ENCODE peak calls at places on chromosomes 5 and 9, in five cellular contexts. One of them, this sample, is unnamed.

GRCh38 chr5:19950897-19951296 is 37.1 kb downstream of the CDH18 start:
- DNase-seq in substantia nigra: no peak
- DNase-seq in amygdala: no peak
- DNase-seq in effector memory CD4-positive, alpha-beta T cell: no peak
- DNase-seq in stromal cell of bone marrow: no peak
- DNase-seq in this sample: no peak

GRCh38 chr9:73079326-73079725 is 72.3 kb upstream of the ANXA1 start:
- DNase-seq in substantia nigra: no peak
- DNase-seq in amygdala: no peak
- DNase-seq in effector memory CD4-positive, alpha-beta T cell: no peak
- DNase-seq in stromal cell of bone marrow: no peak
- DNase-seq in this sample: no peak

GRCh38 chr5:179222246-179223017 is 122.8 kb downstream of the ADAMTS2 start:
- DNase-seq in substantia nigra: no peak
- DNase-seq in amygdala: no peak
- DNase-seq in effector memory CD4-positive, alpha-beta T cell: no peak
- DNase-seq in stromal cell of bone marrow: no peak
- DNase-seq in this sample: no peak

GRCh38 chr9:130661461-130662098 is 2.8 kb upstream of the PRDM12 start:
- DNase-seq in substantia nigra: no peak
- DNase-seq in amygdala: no peak
- DNase-seq in effector memory CD4-positive, alpha-beta T cell: no peak
- DNase-seq in stromal cell of bone marrow: no peak
- DNase-seq in this sample: no peak

GRCh38 chr5:67941750-67942450 is 273.7 kb upstream of the PIK3R1 start:
- DNase-seq in substantia nigra: no peak
- DNase-seq in amygdala: no peak
- DNase-seq in effector memory CD4-positive, alpha-beta T cell: no peak
- DNase-seq in stromal cell of bone marrow: peak
- DNase-seq in this sample: no peak

GRCh38 chr5:139774980-139775654 is 20.5 kb upstream of the PSD2 start:
- DNase-seq in substantia nigra: peak
- DNase-seq in amygdala: peak
- DNase-seq in effector memory CD4-positive, alpha-beta T cell: peak
- DNase-seq in stromal cell of bone marrow: peak
- DNase-seq in this sample: peak

GRCh38 chr9:89138463-89139390 is 39.9 kb downstream of the SHC3 start:
- DNase-seq in substantia nigra: no peak
- DNase-seq in amygdala: no peak
- DNase-seq in effector memory CD4-positive, alpha-beta T cell: no peak
- DNase-seq in stromal cell of bone marrow: no peak
- DNase-seq in this sample: no peak

GRCh38 chr9:130149654-130150286 is 22.4 kb upstream of the NCS1 start:
- DNase-seq in substantia nigra: no peak
- DNase-seq in amygdala: no peak
- DNase-seq in effector memory CD4-positive, alpha-beta T cell: no peak
- DNase-seq in stromal cell of bone marrow: no peak
- DNase-seq in this sample: no peak

GRCh38 chr5:178606269-178606668 is 16.1 kb upstream of the COL23A1 start:
- DNase-seq in substantia nigra: no peak
- DNase-seq in amygdala: no peak
- DNase-seq in effector memory CD4-positive, alpha-beta T cell: no peak
- DNase-seq in stromal cell of bone marrow: no peak
- DNase-seq in this sample: no peak

GRCh38 chr9:135926402-135927194 is 19.3 kb upstream of the CAMSAP1 start:
- DNase-seq in substantia nigra: no peak
- DNase-seq in amygdala: no peak
- DNase-seq in effector memory CD4-positive, alpha-beta T cell: no peak
- DNase-seq in stromal cell of bone marrow: peak
- DNase-seq in this sample: no peak

GRCh38 chr9:94065535-94065961 is 18.7 kb upstream of the PTPDC1 start:
- DNase-seq in substantia nigra: peak
- DNase-seq in amygdala: peak
- DNase-seq in effector memory CD4-positive, alpha-beta T cell: peak
- DNase-seq in stromal cell of bone marrow: peak
- DNase-seq in this sample: peak

This sample was measured in hypothalamus.